ENCODE peak calls at places on chromosomes 6 and 20, in four cellular contexts. K is psoas muscle, T is IMR-90, A is epithelial cell of proximal tubule. O is an unnamed sample.

GRCh38 chr6:56719310-56719709 is 76.6 kb upstream of the DST start:
- DNase-seq in A (no peak), K (no peak), T (no peak), O (peak; percentile 37)

GRCh38 chr6:98824907-98825601 is 9.3 kb upstream of the POU3F2 start:
- DNase-seq in K (no peak), T (no peak), A (no peak), O (no peak)

GRCh38 chr6:129191275-129191674 is 308.3 kb downstream of the LAMA2 start:
- DNase-seq in K (no peak), A (no peak), T (no peak), O (no peak)

GRCh38 chr20:43915209-43916072 is 789 bp downstream of the TOX2 start:
- DNase-seq in A (no peak), K (no peak), T (peak; percentile 23), O (peak; percentile 26)

GRCh38 chr6:136347847-136348246 is 58.2 kb upstream of the BCLAF1 start:
- DNase-seq in K (no peak), T (no peak), A (no peak), O (no peak)

GRCh38 chr20:61901421-61902212 is 164.1 kb downstream of the TAF4 start:
- DNase-seq in T (peak; percentile 4), A (no peak), K (peak; percentile 28), O (peak; percentile 21)

GRCh38 chr6:157169186-157169585 is 154.1 kb downstream of the TMEM242 start:
- DNase-seq in T (no peak), K (no peak), A (no peak), O (no peak)

GRCh38 chr20:57065646-57066045 is 200.8 kb downstream of the BMP7 start:
- DNase-seq in T (no peak), K (no peak), A (no peak), O (no peak)

GRCh38 chr6:18545726-18546125 is 158.6 kb downstream of the RNF144B start:
- DNase-seq in K (no peak), A (no peak), T (no peak), O (no peak)

GRCh38 chr20:47432251-47433210 is 69.2 kb upstream of the NCOA3 start:
- DNase-seq in A (peak; percentile 63), T (peak; percentile 19), K (no peak), O (no peak)

GRCh38 chr6:143236151-143236788 is 175.6 kb downstream of the AIG1 start:
- DNase-seq in K (peak; percentile 73), A (no peak), T (peak; percentile 31), O (peak; percentile 54)

GRCh38 chr6:13406051-13406477 is 77.7 kb upstream of the TBC1D7 start:
- DNase-seq in T (no peak), A (no peak), K (peak; percentile 59), O (no peak)

GRCh38 chr6:26613717-26614683 is 17.2 kb downstream of the ABT1 start:
- DNase-seq in T (no peak), K (no peak), A (no peak), O (no peak)

GRCh38 chr20:21508230-21509078 is 5.4 kb downstream of the NKX2-2 start:
- DNase-seq in A (no peak), T (no peak), K (no peak), O (no peak)

GRCh38 chr20:34088305-34088870 is 23.7 kb downstream of the EIF2S2 start:
- DNase-seq in T (no peak), A (no peak), K (no peak), O (no peak)

GRCh38 chr6:27617046-27617687 is 144.3 kb upstream of the ZNF184 start:
- DNase-seq in A (no peak), T (no peak), K (no peak), O (peak; percentile 32)

GRCh38 chr20:50399917-50400704 is 110.1 kb upstream of the PTPN1 start:
- DNase-seq in K (no peak), A (no peak), T (peak; percentile 60), O (no peak)

GRCh38 chr6:143872211-143872610 is 7.9 kb downstream of the ZC2HC1B start:
- DNase-seq in T (peak; percentile 29), A (no peak), K (no peak), O (no peak)

GRCh38 chr6:134240664-134241431 is 77.1 kb downstream of the SGK1 start:
- DNase-seq in A (no peak), T (no peak), K (peak; percentile 77), O (no peak)

GRCh38 chr6:123830110-123830509 is 26.4 kb downstream of the NKAIN2 start:
- DNase-seq in K (no peak), A (no peak), T (no peak), O (no peak)

GRCh38 chr20:2919518-2920245 is 46.4 kb downstream of the PTPRA start:
- DNase-seq in T (no peak), A (peak; percentile 35), K (no peak), O (no peak)

GRCh38 chr6:118755941-118756646 is 104.7 kb upstream of the CEP85L start:
- DNase-seq in K (no peak), A (no peak), T (no peak), O (no peak)

GRCh38 chr6:104613416-104614001 is 246.2 kb downstream of the HACE1 start:
- DNase-seq in A (no peak), T (no peak), K (no peak), O (no peak)

GRCh38 chr6:118319890-118320289 is 228.2 kb upstream of the PLN start:
- DNase-seq in K (no peak), T (no peak), A (no peak), O (no peak)

GRCh38 chr20:36101201-36101600 is 53.3 kb upstream of the EPB41L1 start:
- DNase-seq in A (no peak), T (no peak), K (no peak), O (no peak)

GRCh38 chr6:10970731-10971130 is 73.4 kb downstream of the ELOVL2 start:
- DNase-seq in T (no peak), K (no peak), A (no peak), O (no peak)

GRCh38 chr6:38639498-38640215 is at the start of gene BTBD9:
- DNase-seq in A (no peak), T (peak; percentile 83), K (peak; percentile 91), O (peak; percentile 62)

GRCh38 chr6:159395614-159396013 is 226.4 kb downstream of the FNDC1 start:
- DNase-seq in T (no peak), A (no peak), K (no peak), O (no peak)

GRCh38 chr20:50273601-50274491 is 83.2 kb downstream of the CEBPB start:
- DNase-seq in A (no peak), T (no peak), K (peak; percentile 90), O (no peak)

GRCh38 chr20:25398363-25399037 is 7.9 kb upstream of the ABHD12 start:
- DNase-seq in K (no peak), T (no peak), A (no peak), O (peak; percentile 7)

GRCh38 chr20:63238491-63239126 is 2.9 kb downstream of the BIRC7 start:
- DNase-seq in A (no peak), K (no peak), T (no peak), O (no peak)

GRCh38 chr6:136429264-136429663 is 121.0 kb downstream of the MAP7 start:
- DNase-seq in T (no peak), A (no peak), K (no peak), O (no peak)

GRCh38 chr20:25227317-25227831 is 20.5 kb upstream of the PYGB start:
- DNase-seq in K (no peak), T (peak; percentile 40), A (no peak), O (peak; percentile 35)

GRCh38 chr6:124780621-124781020 is 181.6 kb upstream of the RNF217 start:
- DNase-seq in K (no peak), A (no peak), T (no peak), O (no peak)

DNA sequence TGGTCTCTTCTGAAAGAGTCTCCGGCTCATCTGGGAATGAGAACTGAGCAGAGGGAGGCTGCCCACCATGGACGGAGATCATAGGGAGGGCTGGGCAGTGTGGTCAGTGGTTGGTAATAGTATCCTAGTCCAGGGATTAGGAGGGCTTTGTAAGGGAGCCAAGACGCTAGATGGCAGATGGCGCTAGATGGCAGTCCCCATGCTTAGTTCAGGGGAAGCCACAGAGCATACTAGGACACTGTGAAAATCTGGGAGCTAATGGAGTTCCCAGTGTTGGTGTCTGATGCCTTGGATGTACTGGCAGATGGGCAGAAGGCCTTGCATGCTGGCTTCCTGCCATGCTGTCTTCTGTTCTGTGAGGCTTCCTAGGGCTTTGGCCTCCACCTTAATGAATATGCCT is 21.7 kb upstream of the DAAM2 start:
- DNase-seq in A (no peak), T (no peak), K (no peak), O (no peak)
- TF ChIP-seq CTCF in A (no peak), T (no peak), K (no peak), O (no peak)

DNA sequence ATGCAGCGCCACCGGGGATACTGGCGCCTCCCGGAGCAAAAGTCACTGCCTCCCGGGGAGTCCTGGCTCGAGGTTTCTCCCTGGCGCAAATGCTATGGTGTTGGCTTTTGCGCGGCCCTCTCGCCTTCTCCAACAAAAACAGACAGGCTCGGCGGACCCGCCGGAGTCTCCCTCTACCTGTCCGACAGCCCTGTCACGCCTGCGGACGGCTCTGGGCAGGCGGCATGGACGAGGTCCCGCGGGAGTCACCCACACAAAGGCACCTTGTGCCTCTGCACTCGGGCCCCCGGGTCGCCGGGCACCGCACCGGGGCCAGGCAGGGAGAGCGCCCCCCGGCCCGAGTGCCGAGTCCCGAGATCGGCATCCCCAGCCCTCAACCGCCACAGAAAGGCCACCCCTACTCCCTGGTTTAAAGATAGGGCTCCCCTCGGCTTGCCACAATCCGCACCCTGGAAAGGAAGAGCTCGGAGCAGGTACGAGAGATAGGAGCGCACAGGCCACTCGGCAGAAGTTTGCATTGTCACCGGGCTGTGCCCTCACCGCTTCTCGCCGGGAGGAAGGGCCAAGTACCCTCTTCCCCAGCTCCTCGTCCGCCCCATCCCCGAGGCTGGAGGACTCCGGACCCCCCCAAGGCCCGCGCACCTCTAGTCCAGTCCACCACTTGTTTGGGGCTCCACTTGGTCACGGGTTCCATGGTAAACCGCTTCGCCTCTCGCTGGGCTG is 903 bp downstream of the CNKSR3 start:
- DNase-seq in K (peak; percentile 53), A (no peak), T (no peak), O (no peak)
- TF ChIP-seq CTCF in K (no peak), A (no peak), T (no peak), O (peak; percentile 20)

GRCh38 chr6:81246200-81246599 is 506.3 kb downstream of the TENT5A start:
- DNase-seq in A (no peak), K (no peak), T (no peak), O (no peak)

GRCh38 chr6:81242634-81243033 is 509.8 kb downstream of the TENT5A start:
- DNase-seq in T (no peak), A (no peak), K (no peak), O (peak; percentile 26)

GRCh38 chr6:81238390-81238789 is 514.1 kb downstream of the TENT5A start:
- DNase-seq in A (no peak), T (no peak), K (no peak), O (no peak)

GRCh38 chr6:81241126-81241525 is 511.4 kb downstream of the TENT5A start:
- DNase-seq in T (peak; percentile 26), K (no peak), A (no peak), O (peak; percentile 57)

GRCh38 chr6:81241717-81242116 is 510.8 kb downstream of the TENT5A start:
- DNase-seq in A (no peak), T (peak; percentile 49), K (no peak), O (peak; percentile 63)
- TF ChIP-seq CTCF in A (peak; percentile 57), T (peak; percentile 54), K (peak; percentile 25), O (peak; percentile 83)

GRCh38 chr6:140052757-140053729 is 678.6 kb upstream of the CITED2 start:
- DNase-seq in T (peak; percentile 59), K (peak; percentile 23), A (no peak), O (peak; percentile 80)
- TF ChIP-seq CTCF in T (peak; percentile 44), K (no peak), A (peak; percentile 64), O (peak; percentile 74)

GRCh38 chr6:111799576-111800467 is 73.4 kb downstream of the FYN start:
- DNase-seq in A (no peak), K (no peak), T (peak; percentile 36), O (no peak)
- TF ChIP-seq CTCF in A (peak; percentile 18), K (no peak), T (no peak), O (peak; percentile 44)

GRCh38 chr6:32825966-32826365 is 9.2 kb upstream of the HLA-DOB start:
- DNase-seq in A (no peak), K (no peak), T (peak; percentile 55), O (peak; percentile 44)
- TF ChIP-seq CTCF in A (peak; percentile 66), K (peak; percentile 50), T (peak; percentile 36), O (peak; percentile 64)

O was measured in HFFc6.